ENCODE peak calls at places on chromosome 21, in five cellular contexts. S, N, B, P and T are unnamed samples.

GRCh38 chr21:44952116-44952928 is 12.5 kb downstream of the SLX9 start:
- DNase-seq in S (no peak), N (no peak), P (no peak), B (no peak), T (peak; percentile 65)

GRCh38 chr21:25934130-25934529 is 199.4 kb downstream of the GABPA start:
- DNase-seq in N (no peak), B (no peak), P (no peak), S (peak; percentile 90), T (no peak)

GRCh38 chr21:15192243-15192642 is 127.4 kb upstream of the NRIP1 start:
- DNase-seq in P (peak; percentile 79), B (no peak), N (no peak), S (no peak), T (no peak)

GRCh38 chr21:42061195-42061865 is 9.8 kb upstream of the UMODL1 start:
- DNase-seq in N (no peak), B (no peak), S (peak; percentile 9), P (no peak), T (peak; percentile 39)

GRCh38 chr21:46078322-46078981 is 19.5 kb upstream of the COL6A2 start:
- DNase-seq in N (no peak), B (no peak), S (no peak), P (peak; percentile 87), T (peak; percentile 30)

GRCh38 chr21:21682172-21682571 is 684.0 kb downstream of the NCAM2 start:
- DNase-seq in N (peak; percentile 47), S (peak; percentile 69), B (no peak), P (peak; percentile 24), T (no peak)

GRCh38 chr21:46459356-46460112 is 843 bp downstream of the DIP2A start:
- DNase-seq in N (peak; percentile 50), P (peak; percentile 44), S (peak; percentile 54), B (peak; percentile 3), T (peak; percentile 43)

GRCh38 chr21:44294391-44295162 is 5.3 kb upstream of the PFKL start:
- DNase-seq in N (no peak), P (peak; percentile 68), S (peak; percentile 82), B (no peak), T (peak; percentile 88)

GRCh38 chr21:31706562-31706961 is 25.4 kb downstream of the SCAF4 start:
- DNase-seq in S (no peak), B (no peak), P (no peak), N (no peak), T (no peak)

GRCh38 chr21:38993561-38993960 is 187.8 kb downstream of the ETS2 start:
- DNase-seq in N (no peak), B (no peak), S (peak; percentile 91), P (peak; percentile 94), T (no peak)

GRCh38 chr21:42775891-42776290 is 103.4 kb downstream of the WDR4 start:
- DNase-seq in S (no peak), P (no peak), B (no peak), N (no peak), T (no peak)

GRCh38 chr21:45343891-45344290 is 56.2 kb upstream of the POFUT2 start:
- DNase-seq in B (no peak), N (no peak), S (no peak), P (no peak), T (no peak)

GRCh38 chr21:46621457-46622182 is 13.9 kb upstream of the PRMT2 start:
- DNase-seq in N (no peak), S (peak; percentile 57), P (no peak), B (no peak), T (no peak)

GRCh38 chr21:43954896-43955295 is 57.2 kb upstream of the TRAPPC10 start:
- DNase-seq in B (no peak), S (no peak), P (no peak), N (no peak), T (no peak)

GRCh38 chr21:27571706-27572105 is 604.8 kb upstream of the ADAMTS5 start:
- DNase-seq in N (no peak), P (peak; percentile 70), S (peak; percentile 85), B (no peak), T (no peak)

GRCh38 chr21:41802185-41802584 is 35.3 kb upstream of the RIPK4 start:
- DNase-seq in P (no peak), N (no peak), B (no peak), S (no peak), T (no peak)

GRCh38 chr21:35924714-35925301 is 135.5 kb downstream of the SETD4 start:
- DNase-seq in S (peak; percentile 65), B (no peak), P (peak; percentile 99), N (no peak), T (no peak)

GRCh38 chr21:36456714-36457399 is 23.1 kb downstream of the CLDN14 start:
- DNase-seq in S (no peak), B (no peak), N (no peak), P (peak; percentile 42), T (no peak)

GRCh38 chr21:33313183-33313582 is 11.6 kb upstream of the IFNAR1 start:
- DNase-seq in S (no peak), P (no peak), N (no peak), B (no peak), T (no peak)

GRCh38 chr21:35345954-35346353 is 296.9 kb upstream of the RUNX1 start:
- DNase-seq in P (no peak), B (no peak), N (no peak), S (no peak), T (no peak)

GRCh38 chr21:44375281-44375651 is 21.8 kb downstream of the TRPM2 start:
- DNase-seq in B (no peak), P (no peak), S (no peak), N (no peak), T (no peak)

GRCh38 chr21:29360799-29361765 is 62.4 kb downstream of the BACH1 start:
- DNase-seq in S (peak; percentile 38), B (no peak), N (peak; percentile 37), P (no peak), T (no peak)

GRCh38 chr21:33896691-33897090 is 18.9 kb downstream of the ATP5PO start:
- DNase-seq in N (no peak), P (no peak), B (no peak), S (no peak), T (no peak)

GRCh38 chr21:42047821-42048613 is 23.1 kb upstream of the UMODL1 start:
- DNase-seq in N (no peak), S (peak; percentile 93), B (no peak), P (peak; percentile 98), T (no peak)

GRCh38 chr21:20971296-20971921 is 26.8 kb upstream of the NCAM2 start:
- DNase-seq in N (peak; percentile 63), S (peak; percentile 88), B (no peak), P (peak; percentile 64), T (no peak)

GRCh38 chr21:42237577-42237976 is 18.6 kb downstream of the ABCG1 start:
- DNase-seq in B (no peak), N (no peak), P (no peak), S (no peak), T (no peak)

GRCh38 chr21:20591294-20591693 is 406.9 kb upstream of the NCAM2 start:
- DNase-seq in P (no peak), N (peak; percentile 10), S (peak; percentile 48), B (no peak), T (no peak)

GRCh38 chr21:34726627-34727337 is 58.0 kb downstream of the CLIC6 start:
- DNase-seq in S (no peak), P (no peak), N (peak; percentile 33), B (no peak), T (no peak)

GRCh38 chr21:46208761-46209721 is 19.5 kb downstream of the LSS start:
- DNase-seq in B (no peak), N (no peak), P (no peak), S (no peak), T (no peak)

GRCh38 chr21:31731112-31731801 is 661 bp downstream of the SCAF4 start:
- DNase-seq in S (peak; percentile 24), N (peak; percentile 72), P (peak; percentile 34), B (peak; percentile 42), T (peak; percentile 40)

GRCh38 chr21:30186242-30186641 is 19.6 kb upstream of the CLDN17 start:
- DNase-seq in B (no peak), N (no peak), S (no peak), P (no peak), T (no peak)